ENCODE peak calls at places on chromosomes 1 and 21, in eight cellular contexts. One of them, this sample, is unnamed. For H3K4me1, the result is how much of the 10 kb centered on the place peaks cover.

GRCh38 chr1:210373628-210373877 is 44.9 kb downstream of the HHAT start:
- DNase-seq in testis: no peak
- DNase-seq in esophagus muscularis mucosa: no peak
- DNase-seq in body of pancreas: no peak
- DNase-seq in A549: no peak
- DNase-seq in adrenal gland: no peak
- DNase-seq in ovary: no peak
- DNase-seq in tibial nerve: no peak
- DNase-seq in this sample: no peak

GRCh38 chr1:25695066-25695990 is 78.7 kb downstream of the MAN1C1 start:
- DNase-seq in adrenal gland: peak
- DNase-seq in esophagus muscularis mucosa: peak
- DNase-seq in body of pancreas: peak
- DNase-seq in tibial nerve: peak
- DNase-seq in testis: peak
- DNase-seq in ovary: peak
- DNase-seq in A549: peak
- DNase-seq in this sample: peak

GRCh38 chr1:228372183-228373003 is 34.2 kb downstream of the TRIM11 start:
- DNase-seq in esophagus muscularis mucosa: no peak
- DNase-seq in ovary: no peak
- DNase-seq in testis: peak
- DNase-seq in body of pancreas: peak
- DNase-seq in tibial nerve: no peak
- DNase-seq in adrenal gland: peak
- DNase-seq in A549: no peak
- DNase-seq in this sample: no peak

GRCh38 chr1:112716133-112716720 is 1.1 kb upstream of the PPM1J start:
- DNase-seq in testis: peak
- DNase-seq in body of pancreas: peak
- DNase-seq in adrenal gland: peak
- DNase-seq in ovary: peak
- DNase-seq in esophagus muscularis mucosa: peak
- DNase-seq in tibial nerve: peak
- DNase-seq in A549: peak
- DNase-seq in this sample: peak

GRCh38 chr1:117570988-117571409 is 34.8 kb upstream of the TENT5C start:
- DNase-seq in tibial nerve: no peak
- DNase-seq in ovary: no peak
- DNase-seq in adrenal gland: no peak
- DNase-seq in testis: no peak
- DNase-seq in A549: no peak
- DNase-seq in esophagus muscularis mucosa: no peak
- DNase-seq in body of pancreas: peak
- DNase-seq in this sample: peak

GRCh38 chr1:158998781-158999161 is 10.9 kb upstream of the IFI16 start:
- DNase-seq in tibial nerve: peak
- DNase-seq in adrenal gland: peak
- DNase-seq in esophagus muscularis mucosa: no peak
- DNase-seq in A549: peak
- DNase-seq in testis: peak
- DNase-seq in body of pancreas: peak
- DNase-seq in ovary: peak
- DNase-seq in this sample: no peak

GRCh38 chr1:75796376-75797272 is at the start of gene MSH4:
- DNase-seq in A549: no peak
- DNase-seq in esophagus muscularis mucosa: no peak
- DNase-seq in adrenal gland: no peak
- DNase-seq in ovary: peak
- DNase-seq in body of pancreas: no peak
- DNase-seq in testis: peak
- DNase-seq in tibial nerve: no peak
- DNase-seq in this sample: no peak

GRCh38 chr1:155729031-155729898 is 40.4 kb downstream of the DAP3 start:
- DNase-seq in esophagus muscularis mucosa: no peak
- DNase-seq in adrenal gland: peak
- DNase-seq in testis: peak
- DNase-seq in tibial nerve: peak
- DNase-seq in ovary: peak
- DNase-seq in A549: peak
- DNase-seq in body of pancreas: peak
- DNase-seq in this sample: peak

GRCh38 chr1:33460947-33461629 is 11.4 kb upstream of the ZSCAN20 start:
- DNase-seq in ovary: no peak
- DNase-seq in body of pancreas: no peak
- DNase-seq in adrenal gland: no peak
- DNase-seq in esophagus muscularis mucosa: no peak
- DNase-seq in A549: no peak
- DNase-seq in testis: peak
- DNase-seq in tibial nerve: peak
- DNase-seq in this sample: no peak

GRCh38 chr21:44995257-44995941 is 55.6 kb downstream of the SLX9 start:
- DNase-seq in tibial nerve: no peak
- DNase-seq in A549: no peak
- DNase-seq in adrenal gland: no peak
- DNase-seq in body of pancreas: no peak
- DNase-seq in ovary: no peak
- DNase-seq in testis: no peak
- DNase-seq in esophagus muscularis mucosa: no peak
- DNase-seq in this sample: no peak

GRCh38 chr1:51736702-51737101 is 119.8 kb downstream of the OSBPL9 start:
- DNase-seq in A549: no peak
- DNase-seq in adrenal gland: no peak
- DNase-seq in esophagus muscularis mucosa: no peak
- DNase-seq in ovary: no peak
- DNase-seq in body of pancreas: no peak
- DNase-seq in testis: no peak
- DNase-seq in tibial nerve: peak
- DNase-seq in this sample: no peak

GRCh38 chr1:51738681-51739080 is 121.8 kb downstream of the OSBPL9 start:
- DNase-seq in testis: no peak
- DNase-seq in adrenal gland: no peak
- DNase-seq in tibial nerve: no peak
- DNase-seq in ovary: no peak
- DNase-seq in A549: no peak
- DNase-seq in esophagus muscularis mucosa: no peak
- DNase-seq in body of pancreas: no peak
- DNase-seq in this sample: no peak

GRCh38 chr1:51734899-51735745 is 118.2 kb downstream of the OSBPL9 start:
- DNase-seq in ovary: no peak
- DNase-seq in esophagus muscularis mucosa: no peak
- DNase-seq in body of pancreas: no peak
- DNase-seq in A549: no peak
- DNase-seq in tibial nerve: no peak
- DNase-seq in adrenal gland: no peak
- DNase-seq in testis: no peak
- DNase-seq in this sample: no peak

GRCh38 chr1:51733793-51734522 is 117.1 kb downstream of the OSBPL9 start:
- DNase-seq in testis: no peak
- DNase-seq in A549: no peak
- DNase-seq in esophagus muscularis mucosa: no peak
- DNase-seq in body of pancreas: no peak
- DNase-seq in ovary: no peak
- DNase-seq in tibial nerve: no peak
- DNase-seq in adrenal gland: no peak
- DNase-seq in this sample: no peak

DNA sequence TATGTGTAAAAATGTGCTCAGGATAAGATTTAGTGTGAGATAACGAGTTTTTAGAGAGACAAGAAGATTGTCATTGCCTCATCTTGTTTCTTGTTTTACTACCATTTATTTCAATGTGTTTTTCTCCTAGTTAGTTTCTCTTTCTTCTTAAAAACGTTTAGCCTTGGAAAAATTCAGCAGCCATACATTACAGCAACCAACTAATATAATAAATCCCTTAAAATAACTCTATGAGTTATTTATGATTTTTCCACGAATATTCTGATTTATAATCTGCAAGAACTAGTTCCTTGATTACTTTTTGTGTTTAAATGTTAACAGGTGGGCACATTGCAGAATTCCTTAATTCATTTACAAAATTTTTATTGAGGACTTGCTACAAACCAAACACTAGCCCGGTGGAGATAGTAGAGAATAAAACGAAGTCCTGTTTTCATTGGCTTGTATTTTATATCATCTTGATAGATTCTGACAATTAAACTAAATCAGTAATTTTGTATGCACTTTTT is 118.9 kb downstream of the OSBPL9 start:
- DNase-seq in body of pancreas: no peak
- DNase-seq in esophagus muscularis mucosa: no peak
- DNase-seq in A549: no peak
- DNase-seq in testis: no peak
- DNase-seq in adrenal gland: no peak
- DNase-seq in tibial nerve: no peak
- DNase-seq in ovary: no peak
- DNase-seq in this sample: no peak
- H3K4me1 ChIP-seq in body of pancreas: half or more
- H3K4me1 ChIP-seq in esophagus muscularis mucosa: half or more
- H3K4me1 ChIP-seq in A549: half or more
- H3K4me1 ChIP-seq in testis: under half
- H3K4me1 ChIP-seq in adrenal gland: half or more
- H3K4me1 ChIP-seq in tibial nerve: under half
- H3K4me1 ChIP-seq in ovary: under half
- H3K4me1 ChIP-seq in this sample: half or more

GRCh38 chr21:26962516-26963305 is 4.2 kb downstream of the ADAMTS5 start:
- DNase-seq in A549: no peak
- DNase-seq in body of pancreas: no peak
- DNase-seq in adrenal gland: no peak
- DNase-seq in ovary: no peak
- DNase-seq in tibial nerve: no peak
- DNase-seq in testis: no peak
- DNase-seq in esophagus muscularis mucosa: no peak
- DNase-seq in this sample: no peak

GRCh38 chr21:26965567-26966359 is 1.1 kb downstream of the ADAMTS5 start:
- DNase-seq in ovary: peak
- DNase-seq in adrenal gland: no peak
- DNase-seq in tibial nerve: no peak
- DNase-seq in A549: no peak
- DNase-seq in body of pancreas: peak
- DNase-seq in esophagus muscularis mucosa: no peak
- DNase-seq in testis: peak
- DNase-seq in this sample: peak

GRCh38 chr21:26966360-26966977 is 419 bp downstream of the ADAMTS5 start:
- DNase-seq in esophagus muscularis mucosa: no peak
- DNase-seq in testis: peak
- DNase-seq in ovary: no peak
- DNase-seq in adrenal gland: no peak
- DNase-seq in A549: no peak
- DNase-seq in body of pancreas: peak
- DNase-seq in tibial nerve: no peak
- DNase-seq in this sample: no peak

GRCh38 chr21:26965091-26965566 is 1.8 kb downstream of the ADAMTS5 start:
- DNase-seq in body of pancreas: no peak
- DNase-seq in esophagus muscularis mucosa: no peak
- DNase-seq in A549: no peak
- DNase-seq in tibial nerve: no peak
- DNase-seq in ovary: no peak
- DNase-seq in adrenal gland: no peak
- DNase-seq in testis: no peak
- DNase-seq in this sample: no peak

DNA sequence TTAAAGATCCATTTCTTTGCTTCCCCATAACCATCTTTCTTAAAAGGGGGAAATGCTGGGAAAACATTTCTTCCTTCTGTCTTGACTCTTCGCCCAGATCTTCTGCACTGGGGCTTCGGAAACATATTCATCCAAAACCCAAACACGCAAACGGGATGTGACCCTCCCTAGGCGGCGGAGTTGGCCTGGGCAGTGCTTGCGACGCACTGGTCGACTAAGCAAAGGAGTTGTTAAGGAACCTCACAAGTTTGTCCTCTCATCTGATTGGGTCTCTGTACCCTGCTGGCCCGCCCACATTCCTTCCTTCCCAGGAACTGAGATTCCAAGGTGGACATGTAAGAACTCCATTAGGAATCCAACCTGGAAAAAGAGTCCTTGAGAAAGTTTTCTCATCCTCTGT is 2.5 kb downstream of the ADAMTS5 start:
- DNase-seq in adrenal gland: peak
- DNase-seq in tibial nerve: no peak
- DNase-seq in testis: peak
- DNase-seq in A549: no peak
- DNase-seq in esophagus muscularis mucosa: no peak
- DNase-seq in ovary: peak
- DNase-seq in body of pancreas: no peak
- DNase-seq in this sample: peak
- TF ChIP-seq POLR2A in adrenal gland: no peak
- TF ChIP-seq POLR2A in tibial nerve: no peak
- TF ChIP-seq POLR2A in testis: no peak
- TF ChIP-seq POLR2A in A549: no peak
- TF ChIP-seq POLR2A in esophagus muscularis mucosa: no peak
- TF ChIP-seq POLR2A in ovary: peak
- TF ChIP-seq POLR2A in body of pancreas: no peak
- TF ChIP-seq POLR2A in this sample: no peak

DNA sequence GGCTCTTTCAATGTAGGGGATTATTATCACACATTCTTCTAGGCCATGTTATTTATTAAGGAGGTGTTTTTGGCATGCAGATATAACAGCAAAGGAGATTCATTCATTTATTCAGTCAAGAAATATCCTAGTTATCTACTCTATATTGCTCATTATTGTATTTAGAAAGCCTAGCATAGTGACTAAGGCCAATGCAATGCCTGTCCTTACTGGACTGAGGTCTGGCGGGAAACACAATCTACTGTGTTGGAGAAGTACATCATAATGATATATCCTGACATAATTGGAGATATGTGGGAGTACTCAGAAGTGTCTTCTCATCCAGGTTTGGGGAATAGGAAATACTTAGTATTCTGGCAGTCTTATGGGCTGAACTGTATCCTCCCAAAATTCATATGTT is 421.5 kb upstream of the USP24 start:
- DNase-seq in body of pancreas: no peak
- DNase-seq in testis: no peak
- DNase-seq in tibial nerve: no peak
- DNase-seq in esophagus muscularis mucosa: no peak
- DNase-seq in ovary: no peak
- DNase-seq in A549: no peak
- DNase-seq in adrenal gland: no peak
- DNase-seq in this sample: no peak
- H3K4me1 ChIP-seq in body of pancreas: under half
- H3K4me1 ChIP-seq in testis: under half
- H3K4me1 ChIP-seq in tibial nerve: under half
- H3K4me1 ChIP-seq in esophagus muscularis mucosa: under half
- H3K4me1 ChIP-seq in ovary: under half
- H3K4me1 ChIP-seq in A549: under half
- H3K4me1 ChIP-seq in adrenal gland: under half
- H3K4me1 ChIP-seq in this sample: under half

DNA sequence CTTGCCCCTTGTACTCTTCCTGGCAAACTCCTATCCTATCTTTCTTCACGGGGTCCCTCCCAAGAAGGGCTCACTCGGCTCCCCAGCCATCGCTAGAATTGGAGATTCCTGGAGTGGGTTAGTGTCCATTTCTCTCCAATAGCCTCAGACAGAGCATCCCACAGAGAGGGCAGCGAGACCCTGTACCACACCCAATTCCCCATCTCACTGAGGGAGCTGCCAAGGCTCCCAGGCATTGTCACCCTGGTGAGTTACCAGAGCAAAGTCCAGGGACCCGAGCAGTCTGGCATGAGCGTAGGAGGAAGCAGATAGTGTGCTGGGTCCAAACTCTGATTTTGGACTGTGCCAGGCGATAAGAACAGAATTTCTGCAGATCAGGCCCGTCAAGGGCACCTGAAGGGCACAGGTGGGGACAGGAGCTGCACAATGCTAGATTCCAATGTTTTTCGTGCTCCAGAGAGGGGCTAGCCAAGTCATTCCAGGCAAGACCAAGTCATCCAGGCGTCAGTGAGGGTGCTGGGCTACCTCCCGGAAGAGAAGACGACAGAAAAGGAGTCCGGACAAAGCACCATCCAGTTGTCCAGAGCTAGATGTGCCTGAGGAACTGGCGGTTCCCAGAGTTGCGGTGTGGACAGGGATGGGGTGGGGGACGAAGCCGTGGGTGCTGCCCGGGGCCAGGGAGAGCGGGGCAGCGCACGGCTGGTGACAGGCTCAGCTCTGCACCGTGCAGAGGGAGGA is 15.3 kb downstream of the AKR7A3 start:
- DNase-seq in adrenal gland: no peak
- DNase-seq in body of pancreas: no peak
- DNase-seq in tibial nerve: no peak
- DNase-seq in testis: no peak
- DNase-seq in A549: no peak
- DNase-seq in esophagus muscularis mucosa: no peak
- DNase-seq in ovary: no peak
- DNase-seq in this sample: peak
- TF ChIP-seq POLR2A in adrenal gland: no peak
- TF ChIP-seq POLR2A in body of pancreas: no peak
- TF ChIP-seq POLR2A in tibial nerve: no peak
- TF ChIP-seq POLR2A in testis: no peak
- TF ChIP-seq POLR2A in A549: no peak
- TF ChIP-seq POLR2A in esophagus muscularis mucosa: no peak
- TF ChIP-seq POLR2A in ovary: no peak
- TF ChIP-seq POLR2A in this sample: no peak